ENCODE peak calls at places on chromosomes 3 and 15, in four cellular contexts. H, S, Y and J are unnamed samples.
A peak's percentile ranks its signal among the peaks of the same experiment; 100 is the strongest.

GRCh38 chr3:63523100-63523499 is 129.4 kb upstream of the SNTN start:
- DNase-seq in Y (no peak), S (no peak), H (peak; percentile 1), J (no peak)

GRCh38 chr3:30193625-30194044 is 412.8 kb upstream of the TGFBR2 start:
- DNase-seq in Y (no peak), H (no peak), S (no peak), J (no peak)

GRCh38 chr15:62809106-62809967 is 233.2 kb upstream of the TPM1 start:
- DNase-seq in S (no peak), Y (no peak), H (no peak), J (no peak)

GRCh38 chr3:32815812-32816438 is 1.9 kb upstream of the TRIM71 start:
- DNase-seq in Y (no peak), H (no peak), S (no peak), J (no peak)

GRCh38 chr3:151400341-151400740 is 15.8 kb upstream of the P2RY12 start:
- DNase-seq in S (no peak), H (no peak), Y (no peak), J (no peak)

GRCh38 chr3:46576899-46577298 is 10.8 kb upstream of the LRRC2 start:
- DNase-seq in H (no peak), Y (no peak), S (no peak), J (no peak)

GRCh38 chr15:70376031-70376928 is 278.6 kb upstream of the TLE3 start:
- DNase-seq in Y (no peak), H (no peak), S (no peak), J (no peak)

GRCh38 chr15:87939838-87940457 is 316.6 kb downstream of the NTRK3 start:
- DNase-seq in S (no peak), H (no peak), Y (no peak), J (no peak)

GRCh38 chr15:68658151-68658550 is 79.4 kb downstream of the CORO2B start:
- DNase-seq in Y (no peak), S (no peak), H (no peak), J (no peak)

GRCh38 chr3:187024561-187025226 is 94.4 kb downstream of the ST6GAL1 start:
- DNase-seq in H (no peak), Y (no peak), S (no peak), J (no peak)

GRCh38 chr3:187020376-187020775 is 90.0 kb downstream of the ST6GAL1 start:
- DNase-seq in H (no peak), Y (no peak), S (peak; percentile 73), J (no peak)

GRCh38 chr3:187022403-187023029 is 92.2 kb downstream of the ST6GAL1 start:
- DNase-seq in S (no peak), H (no peak), Y (no peak), J (no peak)

GRCh38 chr3:187019542-187020072 is 89.3 kb downstream of the ST6GAL1 start:
- DNase-seq in H (no peak), S (peak; percentile 46), Y (no peak), J (no peak)

DNA sequence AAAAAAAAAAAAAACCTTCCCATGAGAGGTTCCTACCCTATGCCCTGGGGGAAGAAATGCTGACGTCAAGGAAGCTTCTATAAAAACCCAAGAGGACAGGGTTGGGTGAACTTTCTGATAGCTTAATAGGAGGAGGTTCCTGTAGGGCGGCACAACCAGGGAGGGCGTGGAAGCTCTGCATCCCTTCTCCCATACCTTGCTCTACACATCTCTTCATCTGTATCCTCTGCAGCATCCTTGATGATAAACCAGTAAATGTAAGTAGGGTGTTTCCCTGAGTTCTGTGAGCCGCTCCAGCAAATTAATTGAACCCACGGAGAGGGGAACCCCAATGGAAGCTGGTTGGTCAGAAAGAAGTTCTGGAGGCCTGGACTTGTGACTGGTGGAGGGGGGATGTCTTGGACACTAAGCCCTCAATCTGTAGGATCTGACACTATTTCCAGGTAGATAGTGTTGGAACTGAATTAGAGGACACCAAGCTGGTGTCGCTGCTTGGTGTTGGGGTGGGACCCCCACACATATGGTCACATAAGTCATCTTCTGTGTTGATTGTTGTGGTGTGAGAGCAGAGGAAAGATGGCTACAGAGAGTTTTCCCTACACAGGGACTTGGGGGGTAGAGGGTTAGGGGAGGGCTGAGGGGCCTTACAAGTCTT is 91.5 kb downstream of the ST6GAL1 start:
- DNase-seq in H (no peak), S (peak; percentile 88), Y (no peak), J (no peak)
- H3K4me3 ChIP-seq in H (no peak overlapping the region), S (peak overlapping the region; percentile 94), Y (no peak overlapping the region), J (no peak overlapping the region)

GRCh38 chr3:57004154-57004730 is 56.2 kb upstream of the SPATA12 start:
- DNase-seq in S (no peak), H (no peak), Y (no peak), J (peak; percentile 28)
- H3K4me3 ChIP-seq in S (no peak overlapping the region), H (no peak overlapping the region), Y (no peak overlapping the region), J (no peak overlapping the region)

GRCh38 chr3:71658131-71658530 is 67.1 kb downstream of the EIF4E3 start:
- DNase-seq in Y (peak; percentile 93), H (peak; percentile 7), S (no peak), J (peak; percentile 91)
- H3K4me3 ChIP-seq in Y (no peak overlapping the region), H (no peak overlapping the region), S (no peak overlapping the region), J (no peak overlapping the region)

DNA sequence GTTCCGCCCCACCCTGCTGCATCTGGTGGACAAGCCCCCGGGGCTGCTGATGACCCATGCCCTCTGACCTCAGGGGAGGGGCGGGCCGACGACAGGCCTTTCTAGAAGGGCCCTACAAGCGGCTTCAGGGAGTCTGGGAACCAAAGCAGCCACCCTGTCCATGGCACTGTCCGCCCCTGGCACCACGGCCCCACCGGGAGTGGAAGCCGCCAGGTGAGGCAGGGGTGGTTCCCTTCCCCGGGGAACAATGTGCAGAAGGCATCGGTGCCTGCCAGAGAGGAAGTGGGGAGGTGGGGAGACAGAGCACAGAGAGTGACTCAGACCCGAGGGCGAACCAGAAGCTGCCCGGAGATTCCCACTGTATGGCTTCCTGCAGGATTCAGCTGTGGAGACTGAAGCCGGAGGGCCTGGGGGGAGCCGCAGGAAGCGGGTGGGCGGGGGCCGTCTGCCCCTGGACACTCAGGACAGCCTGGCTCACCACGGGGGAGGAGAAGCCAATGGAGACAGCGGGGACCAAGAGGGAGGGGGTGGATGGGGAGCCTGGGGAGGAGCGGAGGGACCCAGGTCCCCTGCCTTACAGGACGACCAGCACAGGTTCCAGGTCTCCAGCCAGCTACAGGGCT is 134.0 kb downstream of the TPRA1 start:
- DNase-seq in S (no peak), Y (no peak), H (no peak), J (no peak)
- H3K4me3 ChIP-seq in S (no peak overlapping the region), Y (no peak overlapping the region), H (no peak overlapping the region), J (peak overlapping the region; percentile 39)

DNA sequence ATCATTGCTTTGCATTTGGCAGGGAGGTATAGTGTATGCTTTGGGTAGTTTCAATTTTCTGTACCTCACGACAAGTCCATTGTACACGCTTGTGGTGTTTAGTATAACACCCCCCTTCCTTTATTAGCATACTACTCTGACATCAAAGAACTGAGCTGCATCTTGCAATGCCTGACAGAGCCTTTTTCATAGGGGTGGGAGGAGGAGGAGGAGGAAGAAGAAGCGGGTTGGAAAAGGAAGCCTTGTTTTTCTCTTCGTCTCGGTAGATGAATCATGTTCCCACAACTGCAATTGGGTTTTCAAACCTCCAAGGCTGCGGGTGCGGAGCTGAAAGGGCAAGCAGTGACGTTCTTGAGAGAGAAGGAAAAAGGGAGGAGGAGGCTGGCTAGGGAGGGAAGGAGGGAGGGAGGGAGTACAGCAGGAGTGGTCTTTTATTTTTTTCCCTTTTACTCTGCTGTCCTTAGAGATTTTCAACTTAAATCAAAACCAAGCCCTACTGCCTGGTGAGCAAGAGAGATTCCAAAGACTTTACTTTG is 175.7 kb downstream of the KLHL25 start:
- DNase-seq in S (no peak), Y (no peak), H (no peak), J (no peak)
- H3K4me3 ChIP-seq in S (no peak overlapping the region), Y (no peak overlapping the region), H (no peak overlapping the region), J (peak overlapping the region; percentile 54)

DNA sequence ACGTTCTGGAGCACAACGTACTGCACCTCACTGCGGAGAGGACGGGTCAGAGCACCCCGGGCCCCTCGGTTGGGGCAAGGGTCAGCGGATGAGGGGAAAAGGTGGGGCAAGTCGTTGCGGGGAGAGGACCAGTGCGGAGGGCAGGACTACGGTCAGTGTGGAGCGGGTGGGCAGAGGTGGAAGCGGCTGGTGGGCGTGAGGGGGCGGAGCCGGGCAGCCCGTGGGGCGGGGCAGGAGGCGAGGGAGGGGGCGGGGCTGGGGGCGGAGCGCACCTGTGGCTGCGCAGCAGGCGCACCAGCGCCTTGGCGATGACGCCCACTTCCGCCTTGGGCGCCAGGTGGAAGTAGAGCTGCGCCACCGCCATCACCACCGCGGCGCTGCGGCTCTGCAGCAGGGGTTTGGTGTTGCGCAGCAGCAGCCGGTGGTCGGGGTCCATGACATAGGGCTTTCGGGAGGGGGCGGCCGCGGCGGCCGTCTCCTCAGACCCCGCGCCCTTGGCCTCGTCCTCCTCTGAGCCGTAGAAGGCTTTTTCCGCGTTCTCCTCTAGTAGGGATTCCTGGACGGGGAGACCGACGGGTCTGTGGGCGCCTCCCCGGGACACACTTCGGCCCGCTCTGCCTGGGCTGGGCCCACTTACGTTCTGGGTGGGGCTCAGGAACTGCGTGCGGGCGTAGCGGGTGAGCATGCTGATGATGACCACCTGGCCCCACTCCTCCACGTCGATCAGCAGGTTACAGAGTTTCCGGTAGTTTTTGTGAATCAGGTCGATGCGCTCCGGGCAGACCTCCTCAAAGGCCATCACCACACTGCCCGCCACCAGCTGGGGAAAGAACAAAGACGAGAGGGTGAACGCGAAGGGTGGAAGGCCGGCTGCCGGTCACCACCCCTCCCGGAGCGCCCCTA is 29.2 kb downstream of the AP3B2 start:
- DNase-seq in S (peak; percentile 65), Y (peak; percentile 87), H (no peak), J (peak; percentile 84)
- H3K4me3 ChIP-seq in S (peak overlapping the region; percentile 50), Y (peak overlapping the region; percentile 61), H (no peak overlapping the region), J (peak overlapping the region; percentile 59)

GRCh38 chr15:55589297-55589696 is 1.2 kb upstream of the PYGO1 start:
- DNase-seq in H (no peak), S (no peak), Y (no peak), J (no peak)

GRCh38 chr15:55587321-55588069 is 650 bp downstream of the PYGO1 start:
- DNase-seq in H (no peak), Y (peak; percentile 29), S (no peak), J (peak; percentile 55)

GRCh38 chr15:55588070-55588817 is at the start of gene PYGO1:
- DNase-seq in Y (peak; percentile 42), H (no peak), S (no peak), J (peak; percentile 72)

GRCh38 chr15:55588818-55589122 is 625 bp upstream of the PYGO1 start:
- DNase-seq in Y (peak; percentile 2), H (no peak), S (no peak), J (no peak)

DNA sequence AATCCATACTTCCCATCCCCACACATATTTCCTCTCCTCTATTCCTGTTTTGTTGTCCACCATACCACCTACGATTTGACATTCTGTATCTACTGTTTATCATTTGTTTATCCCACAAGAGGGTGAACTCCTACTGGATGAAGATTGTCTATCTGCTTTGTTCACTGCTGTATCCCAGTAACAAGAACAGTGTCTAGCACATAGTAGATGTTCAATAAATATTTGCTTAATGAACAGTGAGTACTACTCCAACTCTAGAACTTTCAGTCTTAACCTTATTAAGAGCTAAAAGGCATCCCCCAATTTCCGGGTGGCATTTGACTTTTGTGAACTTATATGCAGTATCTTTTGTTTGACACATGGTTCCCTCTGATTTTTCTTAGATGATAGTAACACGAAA is 1.3 kb downstream of the PYGO1 start:
- DNase-seq in S (no peak), H (no peak), Y (no peak), J (no peak)
- H3K4me3 ChIP-seq in S (no peak overlapping the region), H (no peak overlapping the region), Y (no peak overlapping the region), J (peak overlapping the region; percentile 63)

GRCh38 chr3:153980252-153980590 is 141.0 kb upstream of the ARHGEF26 start:
- DNase-seq in Y (no peak), S (no peak), H (no peak), J (no peak)
- H3K4me3 ChIP-seq in Y (no peak overlapping the region), S (no peak overlapping the region), H (no peak overlapping the region), J (no peak overlapping the region)